ENCODE peak calls at places on chromosomes 11 and 22, in six cellular contexts. B is heart left ventricle, N is HL-60, S is lower lobe of right lung, O is heart right ventricle, K is colonic mucosa. C is an unnamed sample.

GRCh38 chr11:75326439-75326810 is 25.0 kb downstream of the ARRB1 start:
- DNase-seq in B (no peak), N (no peak), S (no peak), O (no peak), K (no peak), C (no peak)

GRCh38 chr11:35321532-35322320 is 97.6 kb downstream of the SLC1A2 start:
- DNase-seq in B (peak), N (no peak), S (no peak), O (no peak), K (no peak), C (no peak)

GRCh38 chr22:42544686-42545085 is 9.1 kb upstream of the SERHL2 start:
- DNase-seq in B (no peak), N (no peak), S (no peak), O (no peak), K (no peak), C (no peak)

GRCh38 chr22:43293661-43294392 is 49.3 kb downstream of the SCUBE1 start:
- DNase-seq in B (no peak), N (no peak), S (peak), O (peak), K (peak), C (peak)

GRCh38 chr11:12199231-12199948 is 89.0 kb downstream of the MICAL2 start:
- DNase-seq in B (no peak), N (no peak), S (peak), O (no peak), K (no peak), C (no peak)

GRCh38 chr22:44994399-44995281 is 15.2 kb downstream of the PHF21B start:
- DNase-seq in B (no peak), N (no peak), S (no peak), O (no peak), K (no peak), C (no peak)

GRCh38 chr22:50274311-50274710 is 4.1 kb upstream of the MAPK11 start:
- DNase-seq in B (peak), N (no peak), S (no peak), O (peak), K (no peak), C (no peak)

GRCh38 chr11:111001091-111001430 is 244.5 kb upstream of the POU2AF2 start:
- DNase-seq in B (no peak), N (no peak), S (no peak), O (no peak), K (no peak), C (no peak)

GRCh38 chr22:24706050-24706449 is 68.5 kb downstream of the PIWIL3 start:
- DNase-seq in B (no peak), N (no peak), S (no peak), O (no peak), K (no peak), C (no peak)

GRCh38 chr11:102666331-102666957 is 39.1 kb downstream of the MMP27 start:
- DNase-seq in B (no peak), N (no peak), S (no peak), O (no peak), K (peak), C (no peak)

GRCh38 chr11:122737951-122738693 is 82.6 kb downstream of the UBASH3B start:
- DNase-seq in B (no peak), N (no peak), S (no peak), O (no peak), K (no peak), C (no peak)

GRCh38 chr11:44726278-44727113 is at the start of gene TSPAN18:
- DNase-seq in B (peak), N (no peak), S (no peak), O (peak), K (peak), C (no peak)

GRCh38 chr11:110251837-110252236 is 44.6 kb downstream of the RDX start:
- DNase-seq in B (peak), N (no peak), S (no peak), O (no peak), K (no peak), C (no peak)

GRCh38 chr11:450809-451451 is 851 bp downstream of the PTDSS2 start:
- DNase-seq in B (peak), N (peak), S (peak), O (no peak), K (peak), C (no peak)

GRCh38 chr11:446886-447285 is 3.2 kb upstream of the PTDSS2 start:
- DNase-seq in B (no peak), N (no peak), S (peak), O (no peak), K (peak), C (no peak)

GRCh38 chr11:449889-450808 is at the start of gene PTDSS2:
- DNase-seq in B (peak), N (peak), S (peak), O (peak), K (peak), C (peak)

GRCh38 chr11:445765-446588 is 4.1 kb upstream of the PTDSS2 start:
- DNase-seq in B (no peak), N (no peak), S (peak), O (no peak), K (peak), C (no peak)

GRCh38 chr11:447923-448731 is 2.0 kb upstream of the PTDSS2 start:
- DNase-seq in B (peak), N (peak), S (peak), O (peak), K (peak), C (peak)
- TF ChIP-seq CTCF in B (peak), N (peak), S (peak), O (peak), K (peak), C (peak)

GRCh38 chr11:114218508-114218907 is 77.7 kb upstream of the NNMT start:
- DNase-seq in B (no peak), N (no peak), S (no peak), O (no peak), K (no peak), C (no peak)
- TF ChIP-seq CTCF in B (no peak), N (no peak), S (no peak), O (no peak), K (no peak), C (no peak)

GRCh38 chr11:32279672-32280071 is 155.7 kb downstream of the WT1 start:
- DNase-seq in B (no peak), N (no peak), S (no peak), O (no peak), K (no peak), C (no peak)
- TF ChIP-seq CTCF in B (no peak), N (no peak), S (no peak), O (no peak), K (no peak), C (no peak)

GRCh38 chr11:57662893-57663292 is 5.0 kb upstream of the ZDHHC5 start:
- DNase-seq in B (no peak), N (no peak), S (no peak), O (no peak), K (no peak), C (no peak)
- TF ChIP-seq CTCF in B (no peak), N (no peak), S (no peak), O (no peak), K (no peak), C (no peak)

DNA sequence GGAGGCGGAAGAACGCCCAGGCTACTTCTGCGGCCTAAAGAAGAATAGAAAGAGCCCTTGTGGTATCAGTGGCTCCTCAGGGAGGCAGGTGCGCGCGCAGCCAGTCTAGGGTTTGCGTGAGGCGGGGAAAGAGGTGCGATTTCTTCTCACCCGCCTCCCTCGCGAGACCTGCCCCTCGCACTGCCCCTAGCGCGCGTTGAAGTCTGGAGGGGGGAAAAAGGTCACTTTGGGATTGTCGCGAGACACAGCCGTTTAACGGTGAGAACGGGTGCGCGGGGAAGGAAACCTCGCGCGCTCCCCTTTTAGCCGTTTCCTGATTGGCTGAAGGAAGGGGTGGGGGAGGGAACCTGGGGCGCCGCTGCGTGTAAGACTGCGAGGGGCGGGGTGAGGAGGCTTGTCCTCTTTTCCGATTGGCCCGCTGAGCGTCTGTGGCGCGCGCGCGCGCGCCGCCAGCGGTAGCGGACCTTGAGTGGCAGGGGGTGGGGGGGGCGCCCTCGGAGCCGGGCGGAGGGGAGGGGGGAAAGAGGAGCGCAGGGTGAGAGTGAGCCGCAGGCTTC is at the start of gene ZFP91:
- DNase-seq in B (peak), N (peak), S (peak), O (peak), K (peak), C (peak)
- TF ChIP-seq CTCF in B (no peak), N (no peak), S (no peak), O (no peak), K (no peak), C (no peak)

C was measured in CD14-positive monocyte.